ENCODE peak calls at places on chromosomes 2 and 18, in four cellular contexts. I is HCEC 1CT; Z is activated naive CD8-positive, alpha-beta T cell treated with anti-CD3 and anti-CD28 coated beads, Interleukin-2, amount 10 ng/mL, durations not matched to agents 7 days and 5 days; J is gastrocnemius medialis. H is an unnamed sample.

GRCh38 chr18:22606563-22607283 is 189.0 kb upstream of the CTAGE1 start:
- DNase-seq in I (no peak), Z (no peak), J (no peak), H (no peak)

GRCh38 chr2:26644188-26644835 is 3.1 kb upstream of the CIB4 start:
- DNase-seq in J (no peak), I (no peak), Z (no peak), H (no peak)

GRCh38 chr18:13811993-13812392 is 12.0 kb upstream of the MC5R start:
- DNase-seq in J (no peak), I (no peak), Z (no peak), H (peak)

GRCh38 chr2:5020451-5020850 is 671.7 kb upstream of the SOX11 start:
- DNase-seq in I (no peak), Z (no peak), J (no peak), H (no peak)

GRCh38 chr2:240810199-240810598 is 9.8 kb downstream of the KIF1A start:
- DNase-seq in J (no peak), Z (no peak), I (no peak), H (peak)

GRCh38 chr18:48627216-48627615 is 88.4 kb downstream of the CTIF start:
- DNase-seq in J (no peak), Z (no peak), I (peak), H (peak)

GRCh38 chr2:168678153-168678853 is 124.1 kb upstream of the NOSTRIN start:
- DNase-seq in I (no peak), Z (no peak), J (no peak), H (no peak)

GRCh38 chr2:161423351-161424178 is 7.5 kb downstream of the TBR1 start:
- DNase-seq in Z (peak), I (no peak), J (no peak), H (no peak)

GRCh38 chr2:223884399-223884798 is 47.0 kb upstream of the AP1S3 start:
- DNase-seq in J (no peak), I (peak), Z (no peak), H (peak)

GRCh38 chr2:145027073-145027459 is 507.1 kb upstream of the ZEB2 start:
- DNase-seq in Z (no peak), I (peak), J (no peak), H (peak)

GRCh38 chr2:215917953-215918620 is 95.3 kb downstream of the MREG start:
- DNase-seq in I (peak), J (no peak), Z (no peak), H (peak)

GRCh38 chr18:76981388-76981968 is 151.1 kb downstream of the MBP start:
- DNase-seq in J (no peak), I (no peak), Z (no peak), H (no peak)

GRCh38 chr2:12106440-12107080 is 360.1 kb downstream of the LPIN1 start:
- DNase-seq in Z (no peak), I (peak), J (peak), H (peak)

GRCh38 chr2:1024981-1025380 is 74.3 kb downstream of the SNTG2 start:
- DNase-seq in I (no peak), J (no peak), Z (no peak), H (no peak)

GRCh38 chr2:219968685-219969345 is 341.4 kb downstream of the SLC4A3 start:
- DNase-seq in J (no peak), I (peak), Z (no peak), H (peak)

GRCh38 chr2:88959480-88960204 is 268.2 kb downstream of the RPIA start:
- DNase-seq in J (no peak), I (no peak), Z (no peak), H (peak)

GRCh38 chr2:106919012-106919411 is 33.0 kb upstream of the ST6GAL2 start:
- DNase-seq in Z (no peak), J (no peak), I (no peak), H (no peak)

GRCh38 chr2:239143858-239144712 is 256.7 kb downstream of the HDAC4 start:
- DNase-seq in I (peak), Z (no peak), J (peak), H (peak)

GRCh38 chr18:28267878-28268625 is 91.1 kb upstream of the CDH2 start:
- DNase-seq in Z (no peak), I (peak), J (no peak), H (peak)

GRCh38 chr2:206049387-206049786 is 36.6 kb downstream of the INO80D start:
- DNase-seq in I (no peak), Z (no peak), J (no peak), H (no peak)

GRCh38 chr2:214019973-214020345 is 390.9 kb upstream of the VWC2L start:
- DNase-seq in I (peak), Z (no peak), J (no peak), H (peak)